ENCODE peak calls at places on chromosomes 6 and 20, in ten cellular contexts. K is COR-L47; J is CD4-positive, alpha-beta memory T cell; Y is GM20000; B is fibroblast of lung; X is stimulated activated CD4-positive, alpha-beta T cell treated with anti-CD3 and anti-CD28 coated beads, Interleukin-1b, Interleukin-23, amount 100 ng/mL, for 1 hour; W is breast epithelium; P is activated B cell treated with CpG ODN at 0.5 μM for 24 hours; U is foreskin fibroblast; D is HTR-8/SVneo. Z is an unnamed sample.

GRCh38 chr6:80544500-80545055 is 438.1 kb downstream of the BCKDHB start:
- DNase-seq in K (no peak), J (no peak), Y (no peak), B (no peak), X (no peak), W (no peak), P (no peak), U (no peak), D (no peak), Z (no peak)

GRCh38 chr6:158808918-158809678 is 10.1 kb downstream of the EZR start:
- DNase-seq in K (peak; percentile 18), J (peak; percentile 61), Y (peak; percentile 34), B (peak; percentile 71), X (no peak), W (no peak), P (peak; percentile 40), U (no peak), D (no peak), Z (no peak)

GRCh38 chr6:434051-434705 is 42.6 kb downstream of the IRF4 start:
- DNase-seq in K (no peak), J (no peak), Y (no peak), B (no peak), X (no peak), W (no peak), P (no peak), U (no peak), D (no peak), Z (no peak)

GRCh38 chr6:17986656-17987575 is 519 bp downstream of the KIF13A start:
- DNase-seq in K (no peak), J (no peak), Y (peak; percentile 61), B (peak; percentile 57), X (no peak), W (peak; percentile 67), P (peak; percentile 43), U (peak; percentile 19), D (peak; percentile 47), Z (peak; percentile 32)

GRCh38 chr6:116059713-116060571 is 749 bp downstream of the FRK start:
- DNase-seq in K (no peak), J (no peak), Y (peak; percentile 15), B (peak; percentile 7), X (no peak), W (no peak), P (no peak), U (no peak), D (no peak), Z (no peak)

GRCh38 chr6:87918461-87918941 is 129.1 kb upstream of the SPACA1 start:
- DNase-seq in K (no peak), J (no peak), Y (no peak), B (no peak), X (no peak), W (no peak), P (no peak), U (no peak), D (no peak), Z (no peak)

GRCh38 chr6:39339557-39340555 is 17.4 kb upstream of the KCNK16 start:
- DNase-seq in K (peak; percentile 70), J (no peak), Y (no peak), B (peak; percentile 13), X (no peak), W (no peak), P (no peak), U (no peak), D (no peak), Z (no peak)

GRCh38 chr6:101626264-101626663 is 232.8 kb downstream of the GRIK2 start:
- DNase-seq in K (no peak), J (no peak), Y (no peak), B (no peak), X (no peak), W (no peak), P (no peak), U (no peak), D (no peak), Z (no peak)

GRCh38 chr6:165181951-165182414 is 127.4 kb downstream of the C6orf118 start:
- DNase-seq in K (no peak), J (no peak), Y (no peak), B (no peak), X (no peak), W (no peak), P (no peak), U (peak; percentile 10), D (no peak), Z (no peak)

GRCh38 chr6:23228439-23229024 is 659.2 kb downstream of the HDGFL1 start:
- DNase-seq in K (no peak), J (no peak), Y (no peak), B (no peak), X (no peak), W (no peak), P (no peak), U (no peak), D (no peak), Z (no peak)

GRCh38 chr20:37244572-37244957 is 17.0 kb downstream of the GHRH start:
- DNase-seq in K (no peak), J (no peak), Y (no peak), B (no peak), X (no peak), W (no peak), P (no peak), U (no peak), D (no peak), Z (no peak)

GRCh38 chr20:5297280-5298004 is 19.3 kb downstream of the PROKR2 start:
- DNase-seq in K (no peak), J (no peak), Y (no peak), B (no peak), X (no peak), W (no peak), P (no peak), U (peak; percentile 6), D (no peak), Z (no peak)

GRCh38 chr6:29809249-29809648 is 18.4 kb upstream of the HLA-G start:
- DNase-seq in K (no peak), J (no peak), Y (no peak), B (no peak), X (no peak), W (no peak), P (no peak), U (no peak), D (no peak), Z (no peak)

GRCh38 chr6:96089173-96089572 is 73.4 kb downstream of the FUT9 start:
- DNase-seq in K (no peak), J (no peak), Y (no peak), B (no peak), X (no peak), W (no peak), P (no peak), U (no peak), D (no peak), Z (no peak)

GRCh38 chr20:38104283-38104682 is 60.8 kb downstream of the TGM2 start:
- DNase-seq in K (no peak), J (no peak), Y (no peak), B (no peak), X (no peak), W (no peak), P (no peak), U (no peak), D (no peak), Z (no peak)

GRCh38 chr20:41482647-41483552 is 116.3 kb upstream of the EMILIN3 start:
- DNase-seq in K (no peak), J (no peak), Y (no peak), B (peak; percentile 73), X (no peak), W (no peak), P (no peak), U (peak; percentile 73), D (peak; percentile 82), Z (no peak)

GRCh38 chr20:4836935-4837334 is 115.2 kb downstream of the PRND start:
- DNase-seq in K (no peak), J (no peak), Y (no peak), B (peak; percentile 5), X (no peak), W (no peak), P (no peak), U (no peak), D (no peak), Z (no peak)

GRCh38 chr6:89555751-89556150 is 82.8 kb downstream of the LYRM2 start:
- DNase-seq in K (peak; percentile 83), J (no peak), Y (no peak), B (no peak), X (no peak), W (no peak), P (no peak), U (no peak), D (no peak), Z (no peak)

GRCh38 chr20:2817891-2818595 is 1.9 kb downstream of the TMEM239 start:
- DNase-seq in K (no peak), J (no peak), Y (no peak), B (peak; percentile 32), X (no peak), W (no peak), P (no peak), U (no peak), D (no peak), Z (no peak)

GRCh38 chr6:154754152-154754551 is 20.9 kb downstream of the SCAF8 start:
- DNase-seq in K (no peak), J (no peak), Y (no peak), B (peak; percentile 65), X (no peak), W (no peak), P (no peak), U (no peak), D (peak; percentile 18), Z (no peak)

GRCh38 chr20:39271205-39271604 is 309.1 kb downstream of the DHX35 start:
- DNase-seq in K (no peak), J (no peak), Y (no peak), B (no peak), X (no peak), W (no peak), P (no peak), U (no peak), D (no peak), Z (no peak)

GRCh38 chr6:43221046-43221773 is 8.1 kb downstream of the DNPH1 start:
- DNase-seq in K (no peak), J (no peak), Y (no peak), B (no peak), X (no peak), W (peak; percentile 34), P (no peak), U (peak; percentile 10), D (no peak), Z (no peak)

GRCh38 chr20:34111057-34111711 is 859 bp downstream of the EIF2S2 start:
- DNase-seq in K (no peak), J (peak; percentile 5), Y (no peak), B (peak; percentile 74), X (no peak), W (no peak), P (no peak), U (peak; percentile 57), D (no peak), Z (no peak)

GRCh38 chr6:170344631-170345576 is 38.3 kb downstream of the FAM120B start:
- DNase-seq in K (no peak), J (no peak), Y (no peak), B (peak; percentile 46), X (no peak), W (no peak), P (no peak), U (peak; percentile 77), D (peak; percentile 63), Z (no peak)

GRCh38 chr6:47413752-47414516 is 63.7 kb upstream of the CD2AP start:
- DNase-seq in K (peak; percentile 27), J (peak; percentile 56), Y (peak; percentile 57), B (peak; percentile 82), X (no peak), W (no peak), P (no peak), U (peak; percentile 50), D (peak; percentile 56), Z (peak; percentile 19)

GRCh38 chr6:90411292-90411781 is 114.7 kb upstream of the BACH2 start:
- DNase-seq in K (no peak), J (peak; percentile 51), Y (peak; percentile 74), B (peak; percentile 26), X (no peak), W (no peak), P (peak; percentile 23), U (no peak), D (peak; percentile 29), Z (no peak)

GRCh38 chr6:11113038-11113437 is 1.5 kb upstream of the ERVFRD-1 start:
- DNase-seq in K (no peak), J (no peak), Y (no peak), B (peak; percentile 18), X (no peak), W (no peak), P (no peak), U (peak; percentile 32), D (no peak), Z (no peak)

GRCh38 chr6:87212596-87212995 is 57.2 kb downstream of the ZNF292 start:
- DNase-seq in K (no peak), J (no peak), Y (no peak), B (no peak), X (no peak), W (no peak), P (no peak), U (no peak), D (no peak), Z (no peak)

Z was measured in NCI-H1930.